ENCODE peak calls at places on chromosomes 12 and 14, in nine cellular contexts. E is stimulated activated CD8-positive, alpha-beta memory T cell treated with anti-CD3 and anti-CD28 coated beads, Interleukin-2, amount 100 ng/mL, for 1 hour; U is AG04450; Y is HCT116; Z is HTR-8/SVneo; S is NCI-H1105; P is GM10248; C is natural killer cell treated with Interleukin-12 subunit alpha and Interleukin-12 subunit beta and Interleukin-15 and Interleukin-18, amount 100 ng/mL, for 72 hours; L is ELR. T is an unnamed sample.
A peak's percentile ranks its signal among the peaks of the same experiment; 100 is the strongest.

GRCh38 chr14:55814873-55815272 is 234.9 kb downstream of the KTN1 start:
- DNase-seq in E (no peak), U (no peak), Y (no peak), Z (no peak), S (no peak), P (no peak), C (no peak), L (no peak), T (no peak)

GRCh38 chr12:6438345-6438744 is 6.4 kb upstream of the CD27 start:
- DNase-seq in E (no peak), U (no peak), Y (no peak), Z (no peak), S (no peak), P (no peak), C (no peak), L (no peak), T (no peak)

GRCh38 chr14:50791201-50791600 is 39.8 kb downstream of the NIN start:
- DNase-seq in E (no peak), U (no peak), Y (no peak), Z (no peak), S (no peak), P (peak; percentile 57), C (no peak), L (no peak), T (no peak)

GRCh38 chr12:109767456-109767855 is 53.8 kb downstream of the FAM222A start:
- DNase-seq in E (no peak), U (no peak), Y (no peak), Z (no peak), S (no peak), P (no peak), C (no peak), L (no peak), T (no peak)

GRCh38 chr12:54030889-54031860 is 1.7 kb upstream of the HOXC5 start:
- DNase-seq in E (no peak), U (no peak), Y (no peak), Z (no peak), S (no peak), P (no peak), C (no peak), L (no peak), T (no peak)

GRCh38 chr14:104643306-104643705 is 38.7 kb upstream of the TMEM179 start:
- DNase-seq in E (no peak), U (no peak), Y (no peak), Z (no peak), S (no peak), P (no peak), C (no peak), L (no peak), T (no peak)

GRCh38 chr12:10501031-10501430 is 4.7 kb upstream of the EIF2S3B start:
- DNase-seq in E (no peak), U (no peak), Y (peak; percentile 2), Z (peak; percentile 1), S (no peak), P (no peak), C (no peak), L (peak; percentile 47), T (no peak)

GRCh38 chr12:2294651-2295475 is 242.1 kb downstream of the CACNA1C start:
- DNase-seq in E (no peak), U (no peak), Y (no peak), Z (no peak), S (no peak), P (no peak), C (no peak), L (peak; percentile 78), T (peak; percentile 72)

GRCh38 chr12:4037747-4038312 is 164.6 kb upstream of the PARP11 start:
- DNase-seq in E (no peak), U (no peak), Y (no peak), Z (peak; percentile 67), S (peak; percentile 11), P (no peak), C (peak; percentile 16), L (peak; percentile 69), T (no peak)

GRCh38 chr12:113187588-113187987 is 2.1 kb downstream of the RITA1 start:
- DNase-seq in E (no peak), U (no peak), Y (no peak), Z (no peak), S (no peak), P (no peak), C (no peak), L (no peak), T (no peak)

GRCh38 chr12:114888458-114888857 is 204.5 kb upstream of the TBX3 start:
- DNase-seq in E (no peak), U (no peak), Y (no peak), Z (no peak), S (no peak), P (no peak), C (no peak), L (peak; percentile 46), T (no peak)

T was measured in GM04503.